ENCODE peak calls at places on chromosomes 11 and 22, in four cellular contexts. L is HepG2, B is GM12878, C is K562. M is an unnamed sample.

GRCh38 chr11:17718015-17718414 is 1.4 kb upstream of the MYOD1 start:
- DNase-seq in C (no peak), L (no peak), B (no peak), M (no peak)

GRCh38 chr11:120212926-120213325 is 2.1 kb downstream of the OAF start:
- DNase-seq in B (no peak), C (no peak), L (no peak), M (no peak)

GRCh38 chr11:73158356-73159051 is 16.4 kb upstream of the FCHSD2 start:
- DNase-seq in C (no peak), L (peak), B (no peak), M (no peak)

GRCh38 chr11:124204008-124204407 is 20.9 kb downstream of the OR10D3 start:
- DNase-seq in C (no peak), L (no peak), B (no peak), M (no peak)

GRCh38 chr11:13029872-13030271 is 20.8 kb downstream of the RASSF10 start:
- DNase-seq in C (no peak), B (no peak), L (no peak), M (no peak)

GRCh38 chr11:2579315-2580060 is 120.3 kb downstream of the KCNQ1OT1 start:
- DNase-seq in C (no peak), L (no peak), B (no peak), M (no peak)

GRCh38 chr11:57751676-57752253 is at the start of gene BTBD18:
- DNase-seq in C (peak), B (no peak), L (peak), M (no peak)

GRCh38 chr11:74543991-74544390 is 48.4 kb upstream of the POLD3 start:
- DNase-seq in L (no peak), B (no peak), C (no peak), M (no peak)

GRCh38 chr11:33507356-33507755 is 193.3 kb downstream of the C11orf91 start:
- DNase-seq in B (no peak), C (no peak), L (no peak), M (no peak)

GRCh38 chr22:46587492-46588278 is 32.5 kb upstream of the GRAMD4 start:
- DNase-seq in C (no peak), B (peak), L (no peak), M (no peak)

GRCh38 chr22:46881373-46882118 is 119.1 kb downstream of the TBC1D22A start:
- DNase-seq in B (no peak), C (no peak), L (no peak), M (no peak)

GRCh38 chr11:69172674-69173073 is 16.9 kb downstream of the SMIM38 start:
- DNase-seq in C (no peak), B (no peak), L (no peak), M (no peak)

GRCh38 chr11:47847892-47848635 is at the start of gene NUP160:
- DNase-seq in B (no peak), L (peak), C (peak), M (peak)
- TF ChIP-seq EZH2 in B (no peak), L (no peak), C (no peak), M (no peak)

GRCh38 chr22:41801886-41802285 is 1.4 kb downstream of the CCDC134 start:
- DNase-seq in C (no peak), B (no peak), L (no peak), M (no peak)

GRCh38 chr22:41800348-41801146 is at the start of gene CCDC134:
- DNase-seq in B (peak), L (peak), C (peak), M (peak)

GRCh38 chr22:41798736-41799135 is 1.7 kb upstream of the CCDC134 start:
- DNase-seq in C (no peak), L (no peak), B (no peak), M (no peak)

GRCh38 chr22:41801147-41801819 is 804 bp downstream of the CCDC134 start:
- DNase-seq in B (no peak), C (no peak), L (no peak), M (no peak)

GRCh38 chr22:41799486-41800347 is 762 bp upstream of the CCDC134 start:
- DNase-seq in B (no peak), L (no peak), C (peak), M (peak)
- TF ChIP-seq GABPA in B (no peak), L (no peak), C (no peak), M (no peak)

GRCh38 chr11:103257360-103257759 is 148.1 kb downstream of the DYNC2H1 start:
- DNase-seq in L (peak), B (no peak), C (no peak), M (no peak)
- TF ChIP-seq CTCF in L (peak), B (no peak), C (no peak), M (no peak)

GRCh38 chr11:126002181-126002580 is 56.3 kb downstream of the VSIG10L2 start:
- DNase-seq in L (no peak), C (no peak), B (no peak), M (no peak)
- TF ChIP-seq EZH2 in L (no peak), C (no peak), B (no peak), M (no peak)

DNA sequence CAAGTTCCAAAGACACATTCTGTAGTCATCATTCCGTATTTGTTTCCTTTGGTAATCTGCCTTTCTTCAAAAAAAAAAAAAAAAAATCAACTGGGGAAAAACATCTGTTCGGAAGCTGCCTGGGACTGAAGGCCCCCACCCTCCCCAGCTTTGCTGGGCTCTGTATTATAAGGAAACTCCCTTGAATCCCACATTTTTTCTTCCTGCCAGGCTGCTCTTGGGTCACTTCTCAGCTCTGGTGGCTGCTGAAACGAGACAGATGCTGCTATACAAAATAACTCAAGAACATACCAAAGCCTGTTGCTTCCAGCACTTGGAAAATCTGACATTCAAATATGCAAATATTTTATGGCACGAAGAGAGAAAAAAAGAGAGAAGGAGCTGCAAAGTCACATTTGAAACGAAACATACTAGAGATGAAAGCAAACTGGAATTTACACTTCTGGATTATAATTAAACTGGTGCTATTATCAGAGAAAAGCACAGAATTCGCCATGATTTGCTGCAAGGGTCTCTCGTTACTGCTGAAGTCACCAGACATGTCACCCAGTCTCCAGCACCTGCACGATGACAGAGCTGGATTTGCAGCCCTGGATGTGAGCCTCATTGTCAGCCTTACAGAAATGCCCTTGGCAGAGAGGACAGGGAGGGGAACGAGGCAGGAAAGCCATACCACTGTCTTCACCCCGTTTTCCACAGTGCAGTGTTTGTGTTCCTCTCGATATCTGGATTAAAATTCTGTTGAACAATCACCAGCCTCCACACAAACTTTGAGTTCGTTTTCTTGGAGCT is 47.8 kb upstream of the IGSF9B start:
- DNase-seq in B (no peak), L (no peak), C (no peak), M (no peak)
- TF ChIP-seq GABPA in B (no peak), L (no peak), C (no peak), M (no peak)

GRCh38 chr22:19035474-19036228 is 86.6 kb downstream of the DGCR2 start:
- DNase-seq in C (peak), B (no peak), L (no peak), M (peak)
- TF ChIP-seq CTCF in C (peak), B (no peak), L (peak), M (peak)

DNA sequence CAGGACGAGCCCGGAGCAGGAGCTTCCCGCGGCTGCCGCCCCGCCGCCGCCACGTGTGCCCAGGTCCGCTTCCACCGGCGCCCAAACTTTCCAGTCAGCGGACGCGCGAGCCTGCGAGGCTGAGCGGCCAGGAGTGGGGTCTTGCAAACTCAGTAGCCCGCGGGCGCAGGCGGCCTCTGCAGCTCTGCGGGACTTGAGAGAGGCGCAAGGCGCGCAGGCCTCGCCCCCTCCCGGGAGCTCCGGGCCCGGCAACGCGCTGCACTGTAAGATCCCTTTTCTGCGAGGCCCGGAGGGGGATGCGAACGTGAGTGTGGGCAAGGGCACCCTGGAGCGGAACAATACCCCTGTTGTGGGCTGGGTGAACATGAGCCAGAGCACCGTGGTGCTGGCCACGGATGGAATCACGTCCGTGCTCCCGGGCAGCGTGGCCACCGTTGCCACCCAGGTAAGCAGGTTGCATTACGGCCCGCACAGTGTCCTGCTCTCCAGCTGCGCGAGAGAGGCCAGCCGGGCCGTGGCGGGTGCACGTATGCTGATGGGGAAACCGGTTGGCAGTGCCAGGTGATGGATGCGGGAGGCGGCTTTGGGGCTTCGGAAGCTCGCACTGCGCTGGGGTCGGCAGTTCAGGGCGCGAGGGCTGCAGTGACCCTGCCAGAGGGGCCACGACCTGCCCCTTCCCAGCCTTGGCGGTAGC is 2.0 kb downstream of the SLC6A5 start:
- DNase-seq in B (no peak), L (no peak), C (no peak), M (peak)
- TF ChIP-seq EZH2 in B (no peak), L (no peak), C (no peak), M (peak)

GRCh38 chr11:60924906-60925684 is 835 bp downstream of the TMEM132A start:
- DNase-seq in B (no peak), L (no peak), C (no peak), M (no peak)

GRCh38 chr11:60923800-60924109 is 505 bp upstream of the TMEM132A start:
- DNase-seq in L (no peak), B (no peak), C (no peak), M (no peak)

GRCh38 chr11:60923326-60923725 is 934 bp upstream of the TMEM132A start:
- DNase-seq in L (no peak), C (no peak), B (no peak), M (no peak)

GRCh38 chr11:60922906-60923305 is 1.4 kb upstream of the TMEM132A start:
- DNase-seq in C (no peak), L (no peak), B (no peak), M (no peak)

GRCh38 chr11:60924110-60924905 is at the start of gene TMEM132A:
- DNase-seq in B (no peak), L (peak), C (peak), M (no peak)
- TF ChIP-seq GABPA in B (no peak), L (no peak), C (no peak), M (no peak)

M was measured in H1.